ENCODE peak calls at places on chromosomes 3 and 15, in five cellular contexts. One of them, this sample, is unnamed. For H3K4me1, the result is how much of the 10 kb centered on the place peaks cover.

GRCh38 chr3:184710870-184711365 is 946 bp downstream of the MAGEF1 start:
- DNase-seq in ovary: no peak
- DNase-seq in prostate gland: no peak
- DNase-seq in tibial nerve: no peak
- DNase-seq in adrenal gland: peak
- DNase-seq in this sample: no peak

GRCh38 chr3:139934557-139935070 is 371 bp upstream of the CLSTN2 start:
- DNase-seq in prostate gland: no peak
- DNase-seq in tibial nerve: peak
- DNase-seq in adrenal gland: peak
- DNase-seq in ovary: peak
- DNase-seq in this sample: no peak

GRCh38 chr15:100721758-100722550 is 119.6 kb downstream of the ASB7 start:
- DNase-seq in ovary: peak
- DNase-seq in adrenal gland: peak
- DNase-seq in tibial nerve: peak
- DNase-seq in prostate gland: peak
- DNase-seq in this sample: peak

GRCh38 chr15:72358532-72359180 is 17.2 kb downstream of the HEXA start:
- DNase-seq in tibial nerve: peak
- DNase-seq in prostate gland: peak
- DNase-seq in adrenal gland: peak
- DNase-seq in ovary: no peak
- DNase-seq in this sample: peak

GRCh38 chr3:194503101-194503531 is 16.3 kb upstream of the ATP13A3 start:
- DNase-seq in ovary: no peak
- DNase-seq in prostate gland: no peak
- DNase-seq in adrenal gland: no peak
- DNase-seq in tibial nerve: no peak
- DNase-seq in this sample: no peak

GRCh38 chr3:19173945-19174344 is 25.6 kb downstream of the KCNH8 start:
- DNase-seq in adrenal gland: no peak
- DNase-seq in ovary: no peak
- DNase-seq in tibial nerve: no peak
- DNase-seq in prostate gland: no peak
- DNase-seq in this sample: no peak

GRCh38 chr3:187290561-187290960 is 976 bp downstream of the MASP1 start:
- DNase-seq in adrenal gland: no peak
- DNase-seq in ovary: no peak
- DNase-seq in tibial nerve: no peak
- DNase-seq in prostate gland: no peak
- DNase-seq in this sample: no peak

GRCh38 chr15:83999396-84000120 is 236.0 kb upstream of the GOLGA6L4 start:
- DNase-seq in ovary: no peak
- DNase-seq in adrenal gland: no peak
- DNase-seq in prostate gland: no peak
- DNase-seq in tibial nerve: no peak
- DNase-seq in this sample: no peak

GRCh38 chr15:57256941-57257340 is 119.4 kb upstream of the CGNL1 start:
- DNase-seq in tibial nerve: no peak
- DNase-seq in adrenal gland: no peak
- DNase-seq in prostate gland: no peak
- DNase-seq in ovary: no peak
- DNase-seq in this sample: no peak

GRCh38 chr3:69121950-69122349 is 445 bp downstream of the LMOD3 start:
- DNase-seq in ovary: no peak
- DNase-seq in adrenal gland: no peak
- DNase-seq in prostate gland: no peak
- DNase-seq in tibial nerve: no peak
- DNase-seq in this sample: peak

GRCh38 chr15:86863226-86863915 is 783.7 kb downstream of the AGBL1 start:
- DNase-seq in ovary: no peak
- DNase-seq in adrenal gland: no peak
- DNase-seq in tibial nerve: no peak
- DNase-seq in prostate gland: no peak
- DNase-seq in this sample: no peak

GRCh38 chr3:36786921-36787890 is 22.9 kb upstream of the DCLK3 start:
- DNase-seq in adrenal gland: peak
- DNase-seq in ovary: no peak
- DNase-seq in prostate gland: no peak
- DNase-seq in tibial nerve: no peak
- DNase-seq in this sample: no peak

GRCh38 chr3:29083607-29084120 is 197.2 kb upstream of the RBMS3 start:
- DNase-seq in prostate gland: peak
- DNase-seq in ovary: no peak
- DNase-seq in adrenal gland: no peak
- DNase-seq in tibial nerve: no peak
- DNase-seq in this sample: peak

GRCh38 chr3:67509471-67510075 is 144.8 kb downstream of the SUCLG2 start:
- DNase-seq in ovary: no peak
- DNase-seq in tibial nerve: no peak
- DNase-seq in prostate gland: no peak
- DNase-seq in adrenal gland: no peak
- DNase-seq in this sample: no peak

GRCh38 chr3:132006605-132007204 is 28.1 kb downstream of the CPNE4 start:
- DNase-seq in ovary: no peak
- DNase-seq in prostate gland: no peak
- DNase-seq in tibial nerve: peak
- DNase-seq in adrenal gland: peak
- DNase-seq in this sample: peak

GRCh38 chr3:42161050-42161935 is 70.1 kb downstream of the TRAK1 start:
- DNase-seq in prostate gland: no peak
- DNase-seq in tibial nerve: no peak
- DNase-seq in ovary: no peak
- DNase-seq in adrenal gland: no peak
- DNase-seq in this sample: peak

GRCh38 chr3:12046406-12046805 is 42.2 kb downstream of the SYN2 start:
- DNase-seq in adrenal gland: no peak
- DNase-seq in ovary: no peak
- DNase-seq in prostate gland: no peak
- DNase-seq in tibial nerve: no peak
- DNase-seq in this sample: peak

GRCh38 chr3:64056616-64057165 is 33.4 kb upstream of the PSMD6 start:
- DNase-seq in adrenal gland: no peak
- DNase-seq in tibial nerve: no peak
- DNase-seq in prostate gland: no peak
- DNase-seq in ovary: no peak
- DNase-seq in this sample: no peak

GRCh38 chr15:60961541-60961940 is 267.6 kb downstream of the RORA start:
- DNase-seq in adrenal gland: no peak
- DNase-seq in prostate gland: no peak
- DNase-seq in tibial nerve: no peak
- DNase-seq in ovary: no peak
- DNase-seq in this sample: peak

GRCh38 chr3:197376020-197376419 is 77.6 kb upstream of the DLG1 start:
- DNase-seq in ovary: no peak
- DNase-seq in prostate gland: no peak
- DNase-seq in tibial nerve: no peak
- DNase-seq in adrenal gland: no peak
- DNase-seq in this sample: no peak

GRCh38 chr3:46847744-46848143 is 15.5 kb downstream of the MYL3 start:
- DNase-seq in ovary: no peak
- DNase-seq in prostate gland: no peak
- DNase-seq in adrenal gland: no peak
- DNase-seq in tibial nerve: no peak
- DNase-seq in this sample: no peak

GRCh38 chr3:141644931-141645330 is 93.2 kb upstream of the RNF7 start:
- DNase-seq in tibial nerve: peak
- DNase-seq in adrenal gland: peak
- DNase-seq in prostate gland: peak
- DNase-seq in ovary: peak
- DNase-seq in this sample: peak

GRCh38 chr3:51221959-51222358 is 163.1 kb upstream of the MANF start:
- DNase-seq in prostate gland: no peak
- DNase-seq in adrenal gland: no peak
- DNase-seq in tibial nerve: no peak
- DNase-seq in ovary: no peak
- DNase-seq in this sample: no peak

GRCh38 chr15:78461171-78461881 is 23.3 kb downstream of the IREB2 start:
- DNase-seq in prostate gland: no peak
- DNase-seq in tibial nerve: no peak
- DNase-seq in ovary: no peak
- DNase-seq in adrenal gland: no peak
- DNase-seq in this sample: peak

GRCh38 chr15:23897576-23897975 is 210.5 kb upstream of the NDN start:
- DNase-seq in tibial nerve: no peak
- DNase-seq in adrenal gland: no peak
- DNase-seq in ovary: no peak
- DNase-seq in prostate gland: no peak
- DNase-seq in this sample: no peak

GRCh38 chr3:100400424-100400781 is 486 bp downstream of the TOMM70 start:
- DNase-seq in prostate gland: peak
- DNase-seq in ovary: no peak
- DNase-seq in tibial nerve: no peak
- DNase-seq in adrenal gland: peak
- DNase-seq in this sample: peak

GRCh38 chr3:25597535-25598101 is 67.1 kb downstream of the TOP2B start:
- DNase-seq in ovary: no peak
- DNase-seq in adrenal gland: no peak
- DNase-seq in tibial nerve: no peak
- DNase-seq in prostate gland: no peak
- DNase-seq in this sample: no peak

GRCh38 chr3:115814778-115815380 is 191.6 kb downstream of the GAP43 start:
- DNase-seq in prostate gland: peak
- DNase-seq in tibial nerve: peak
- DNase-seq in adrenal gland: peak
- DNase-seq in ovary: peak
- DNase-seq in this sample: peak

GRCh38 chr3:38084019-38084968 is 45.3 kb downstream of the DLEC1 start:
- DNase-seq in adrenal gland: peak
- DNase-seq in tibial nerve: no peak
- DNase-seq in prostate gland: no peak
- DNase-seq in ovary: no peak
- DNase-seq in this sample: no peak

DNA sequence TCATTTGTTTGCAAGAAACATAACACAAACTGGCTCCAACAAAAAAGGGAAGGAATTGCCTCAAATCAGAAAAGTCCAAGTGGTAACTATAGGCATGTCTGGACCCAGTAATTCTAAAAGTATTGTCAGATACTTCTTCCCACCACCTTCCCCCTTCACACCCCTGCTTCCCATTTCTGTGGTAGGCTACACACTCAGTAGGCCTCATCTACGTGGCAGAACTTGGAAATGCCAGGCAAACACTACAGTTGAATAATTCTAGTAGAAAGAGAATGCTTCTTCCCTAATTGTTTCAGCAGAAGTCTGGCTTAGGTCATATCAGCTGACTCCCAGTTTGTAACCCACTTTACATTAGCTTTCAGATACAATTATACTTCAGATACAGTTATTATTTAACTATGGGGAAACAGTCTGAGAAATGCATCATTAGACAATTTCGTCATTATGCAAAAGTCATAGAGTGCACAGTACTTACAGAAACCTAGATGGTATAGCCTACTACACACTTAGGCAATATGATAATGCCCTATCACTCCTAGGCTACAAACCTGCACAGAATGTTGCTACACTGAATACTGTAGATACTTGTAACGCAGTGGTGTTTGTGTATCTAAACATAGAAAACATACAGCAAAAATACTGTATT is 6.4 kb downstream of the SETMAR start:
- DNase-seq in ovary: no peak
- DNase-seq in prostate gland: no peak
- DNase-seq in tibial nerve: no peak
- DNase-seq in adrenal gland: no peak
- DNase-seq in this sample: no peak
- H3K4me1 ChIP-seq in ovary: under half
- H3K4me1 ChIP-seq in prostate gland: under half
- H3K4me1 ChIP-seq in tibial nerve: under half
- H3K4me1 ChIP-seq in adrenal gland: under half
- H3K4me1 ChIP-seq in this sample: under half

GRCh38 chr3:158732856-158733200 is 571 bp upstream of the RARRES1 start:
- DNase-seq in ovary: no peak
- DNase-seq in tibial nerve: no peak
- DNase-seq in prostate gland: no peak
- DNase-seq in adrenal gland: no peak
- DNase-seq in this sample: no peak
- TF ChIP-seq POLR2A in ovary: no peak
- TF ChIP-seq POLR2A in tibial nerve: no peak
- TF ChIP-seq POLR2A in prostate gland: no peak
- TF ChIP-seq POLR2A in adrenal gland: no peak
- TF ChIP-seq POLR2A in this sample: no peak

DNA sequence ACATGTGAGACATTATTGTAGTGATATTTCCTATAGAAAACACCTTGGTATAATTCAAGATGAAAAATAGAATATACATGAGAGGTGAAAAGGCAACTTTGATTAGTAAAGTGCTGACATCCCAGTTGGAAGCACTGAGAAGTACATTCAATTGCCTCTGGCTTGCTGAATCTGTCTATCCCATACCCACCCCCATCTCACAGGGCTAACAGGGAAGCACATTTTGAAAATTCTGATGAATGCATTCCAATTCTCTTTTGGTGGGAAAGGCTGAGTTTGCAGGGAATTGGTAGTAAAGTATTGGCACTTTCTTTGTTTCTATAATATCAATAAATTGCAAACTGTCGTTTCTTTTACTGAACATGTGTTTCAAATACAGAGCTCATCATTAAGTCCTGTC is 122.9 kb downstream of the MBNL1 start:
- DNase-seq in tibial nerve: no peak
- DNase-seq in prostate gland: no peak
- DNase-seq in ovary: no peak
- DNase-seq in adrenal gland: no peak
- DNase-seq in this sample: no peak
- H3K4me1 ChIP-seq in tibial nerve: under half
- H3K4me1 ChIP-seq in prostate gland: under half
- H3K4me1 ChIP-seq in ovary: under half
- H3K4me1 ChIP-seq in adrenal gland: under half
- H3K4me1 ChIP-seq in this sample: under half

DNA sequence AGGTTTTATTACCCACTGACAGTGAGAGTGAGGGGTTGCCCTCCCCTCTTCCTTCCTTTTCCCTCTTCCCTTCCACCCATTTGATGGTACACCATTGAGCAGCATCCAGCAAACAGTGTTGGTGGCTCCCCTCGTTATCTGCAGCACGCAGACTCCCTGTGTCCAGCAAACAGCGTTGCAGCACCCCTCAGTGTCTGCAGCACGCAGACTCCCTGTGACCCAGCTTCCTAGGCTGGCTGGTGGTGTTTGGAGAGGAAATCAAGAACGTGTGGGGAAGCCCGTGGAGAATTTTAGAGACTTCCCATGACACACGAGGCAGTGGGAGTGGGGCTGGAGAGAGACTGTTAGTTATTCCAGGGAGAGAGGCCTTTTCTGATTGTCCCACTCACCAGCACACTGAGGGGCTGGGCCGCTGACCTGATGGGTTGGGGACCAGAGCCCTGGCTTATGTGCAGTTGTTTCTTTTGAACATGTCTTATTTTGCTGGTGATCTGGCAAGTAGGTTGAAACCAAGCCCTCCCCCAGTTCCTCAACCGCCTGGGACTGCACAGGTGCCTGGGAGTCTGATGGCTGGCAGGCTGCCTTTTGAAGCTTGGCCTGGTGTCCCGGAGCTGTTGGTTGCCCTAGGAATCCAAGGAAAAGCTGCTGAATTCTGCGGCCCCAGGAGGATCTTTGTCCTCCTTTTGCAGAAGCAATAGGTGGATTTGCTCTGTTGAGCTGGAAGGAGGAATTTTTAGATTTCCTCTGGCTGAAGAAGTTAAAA is 18.9 kb downstream of the APBA2 start:
- DNase-seq in ovary: no peak
- DNase-seq in prostate gland: no peak
- DNase-seq in adrenal gland: no peak
- DNase-seq in tibial nerve: no peak
- DNase-seq in this sample: no peak
- TF ChIP-seq POLR2A in ovary: no peak
- TF ChIP-seq POLR2A in prostate gland: no peak
- TF ChIP-seq POLR2A in adrenal gland: no peak
- TF ChIP-seq POLR2A in tibial nerve: no peak
- TF ChIP-seq POLR2A in this sample: no peak